ENCODE peak calls at places on chromosomes 6 and 20, in seven cellular contexts. One of them, this sample, is unnamed.

GRCh38 chr6:64812138-64812537 is 894.9 kb downstream of the EYS start:
- DNase-seq in EH: no peak
- DNase-seq in activated naive CD8-positive, alpha-beta T cell treated with anti-CD3 and anti-CD28 coated beads, Interleukin-2, amount 50 U/mL, for 24 hours: no peak
- DNase-seq in PC-9: no peak
- DNase-seq in IMR-90: no peak
- DNase-seq in T-helper 2 cell: no peak
- DNase-seq in foreskin fibroblast: no peak
- DNase-seq in this sample: no peak

GRCh38 chr6:135592276-135592675 is 94.7 kb upstream of the AHI1 start:
- DNase-seq in PC-9: no peak
- DNase-seq in EH: peak
- DNase-seq in IMR-90: no peak
- DNase-seq in T-helper 2 cell: no peak
- DNase-seq in activated naive CD8-positive, alpha-beta T cell treated with anti-CD3 and anti-CD28 coated beads, Interleukin-2, amount 50 U/mL, for 24 hours: no peak
- DNase-seq in foreskin fibroblast: peak
- DNase-seq in this sample: no peak

GRCh38 chr6:55734256-55734655 is 141.1 kb downstream of the BMP5 start:
- DNase-seq in activated naive CD8-positive, alpha-beta T cell treated with anti-CD3 and anti-CD28 coated beads, Interleukin-2, amount 50 U/mL, for 24 hours: no peak
- DNase-seq in IMR-90: no peak
- DNase-seq in PC-9: peak
- DNase-seq in EH: no peak
- DNase-seq in foreskin fibroblast: no peak
- DNase-seq in T-helper 2 cell: no peak
- DNase-seq in this sample: no peak

GRCh38 chr6:87705070-87705691 is 3.1 kb upstream of the AKIRIN2 start:
- DNase-seq in IMR-90: peak
- DNase-seq in T-helper 2 cell: no peak
- DNase-seq in PC-9: peak
- DNase-seq in EH: peak
- DNase-seq in foreskin fibroblast: no peak
- DNase-seq in activated naive CD8-positive, alpha-beta T cell treated with anti-CD3 and anti-CD28 coated beads, Interleukin-2, amount 50 U/mL, for 24 hours: peak
- DNase-seq in this sample: no peak

GRCh38 chr6:15481892-15482291 is 180.9 kb downstream of the DTNBP1 start:
- DNase-seq in PC-9: no peak
- DNase-seq in activated naive CD8-positive, alpha-beta T cell treated with anti-CD3 and anti-CD28 coated beads, Interleukin-2, amount 50 U/mL, for 24 hours: peak
- DNase-seq in IMR-90: no peak
- DNase-seq in foreskin fibroblast: no peak
- DNase-seq in T-helper 2 cell: no peak
- DNase-seq in EH: no peak
- DNase-seq in this sample: no peak

GRCh38 chr6:21595265-21595950 is 1.9 kb downstream of the SOX4 start:
- DNase-seq in foreskin fibroblast: peak
- DNase-seq in T-helper 2 cell: peak
- DNase-seq in EH: peak
- DNase-seq in IMR-90: no peak
- DNase-seq in PC-9: no peak
- DNase-seq in activated naive CD8-positive, alpha-beta T cell treated with anti-CD3 and anti-CD28 coated beads, Interleukin-2, amount 50 U/mL, for 24 hours: peak
- DNase-seq in this sample: no peak

GRCh38 chr20:9909167-9909566 is 70.3 kb upstream of the PAK5 start:
- DNase-seq in PC-9: no peak
- DNase-seq in T-helper 2 cell: no peak
- DNase-seq in EH: no peak
- DNase-seq in IMR-90: no peak
- DNase-seq in activated naive CD8-positive, alpha-beta T cell treated with anti-CD3 and anti-CD28 coated beads, Interleukin-2, amount 50 U/mL, for 24 hours: no peak
- DNase-seq in foreskin fibroblast: no peak
- DNase-seq in this sample: no peak

GRCh38 chr6:27810768-27811298 is 101.4 kb downstream of the OR2B2 start:
- DNase-seq in foreskin fibroblast: no peak
- DNase-seq in activated naive CD8-positive, alpha-beta T cell treated with anti-CD3 and anti-CD28 coated beads, Interleukin-2, amount 50 U/mL, for 24 hours: peak
- DNase-seq in PC-9: no peak
- DNase-seq in EH: peak
- DNase-seq in T-helper 2 cell: no peak
- DNase-seq in IMR-90: no peak
- DNase-seq in this sample: no peak

GRCh38 chr20:40442181-40442963 is 246.7 kb downstream of the MAFB start:
- DNase-seq in PC-9: no peak
- DNase-seq in T-helper 2 cell: no peak
- DNase-seq in activated naive CD8-positive, alpha-beta T cell treated with anti-CD3 and anti-CD28 coated beads, Interleukin-2, amount 50 U/mL, for 24 hours: no peak
- DNase-seq in EH: peak
- DNase-seq in IMR-90: no peak
- DNase-seq in foreskin fibroblast: no peak
- DNase-seq in this sample: no peak

GRCh38 chr6:146876271-146877151 is 277.7 kb downstream of the ADGB start:
- DNase-seq in T-helper 2 cell: no peak
- DNase-seq in EH: no peak
- DNase-seq in PC-9: no peak
- DNase-seq in foreskin fibroblast: no peak
- DNase-seq in activated naive CD8-positive, alpha-beta T cell treated with anti-CD3 and anti-CD28 coated beads, Interleukin-2, amount 50 U/mL, for 24 hours: no peak
- DNase-seq in IMR-90: peak
- DNase-seq in this sample: no peak

GRCh38 chr6:76790881-76791280 is 672.4 kb downstream of the HTR1B start:
- DNase-seq in PC-9: no peak
- DNase-seq in foreskin fibroblast: peak
- DNase-seq in T-helper 2 cell: no peak
- DNase-seq in EH: no peak
- DNase-seq in IMR-90: no peak
- DNase-seq in activated naive CD8-positive, alpha-beta T cell treated with anti-CD3 and anti-CD28 coated beads, Interleukin-2, amount 50 U/mL, for 24 hours: no peak
- DNase-seq in this sample: no peak

GRCh38 chr20:63128956-63129355 is 87.0 kb downstream of the YTHDF1 start:
- DNase-seq in EH: no peak
- DNase-seq in IMR-90: no peak
- DNase-seq in T-helper 2 cell: no peak
- DNase-seq in foreskin fibroblast: no peak
- DNase-seq in PC-9: no peak
- DNase-seq in activated naive CD8-positive, alpha-beta T cell treated with anti-CD3 and anti-CD28 coated beads, Interleukin-2, amount 50 U/mL, for 24 hours: no peak
- DNase-seq in this sample: no peak

GRCh38 chr6:149393002-149393679 is 6.9 kb upstream of the SUMO4 start:
- DNase-seq in IMR-90: peak
- DNase-seq in EH: peak
- DNase-seq in foreskin fibroblast: no peak
- DNase-seq in PC-9: no peak
- DNase-seq in activated naive CD8-positive, alpha-beta T cell treated with anti-CD3 and anti-CD28 coated beads, Interleukin-2, amount 50 U/mL, for 24 hours: no peak
- DNase-seq in T-helper 2 cell: no peak
- DNase-seq in this sample: no peak

GRCh38 chr6:43921548-43922422 is 151.8 kb downstream of the VEGFA start:
- DNase-seq in EH: no peak
- DNase-seq in PC-9: no peak
- DNase-seq in IMR-90: no peak
- DNase-seq in T-helper 2 cell: no peak
- DNase-seq in activated naive CD8-positive, alpha-beta T cell treated with anti-CD3 and anti-CD28 coated beads, Interleukin-2, amount 50 U/mL, for 24 hours: no peak
- DNase-seq in foreskin fibroblast: no peak
- DNase-seq in this sample: no peak

GRCh38 chr6:47724300-47724699 is 25.9 kb downstream of the ADGRF4 start:
- DNase-seq in PC-9: no peak
- DNase-seq in foreskin fibroblast: no peak
- DNase-seq in T-helper 2 cell: no peak
- DNase-seq in IMR-90: no peak
- DNase-seq in EH: no peak
- DNase-seq in activated naive CD8-positive, alpha-beta T cell treated with anti-CD3 and anti-CD28 coated beads, Interleukin-2, amount 50 U/mL, for 24 hours: no peak
- DNase-seq in this sample: no peak

GRCh38 chr6:24827162-24827561 is 28.4 kb upstream of the ARMH2 start:
- DNase-seq in activated naive CD8-positive, alpha-beta T cell treated with anti-CD3 and anti-CD28 coated beads, Interleukin-2, amount 50 U/mL, for 24 hours: no peak
- DNase-seq in EH: no peak
- DNase-seq in IMR-90: no peak
- DNase-seq in PC-9: no peak
- DNase-seq in foreskin fibroblast: no peak
- DNase-seq in T-helper 2 cell: no peak
- DNase-seq in this sample: no peak

GRCh38 chr6:17484201-17484606 is 90.8 kb downstream of the CAP2 start:
- DNase-seq in EH: no peak
- DNase-seq in PC-9: no peak
- DNase-seq in T-helper 2 cell: no peak
- DNase-seq in activated naive CD8-positive, alpha-beta T cell treated with anti-CD3 and anti-CD28 coated beads, Interleukin-2, amount 50 U/mL, for 24 hours: no peak
- DNase-seq in IMR-90: no peak
- DNase-seq in foreskin fibroblast: no peak
- DNase-seq in this sample: no peak

GRCh38 chr6:118774596-118774995 is 119.4 kb upstream of the ASF1A start:
- DNase-seq in activated naive CD8-positive, alpha-beta T cell treated with anti-CD3 and anti-CD28 coated beads, Interleukin-2, amount 50 U/mL, for 24 hours: no peak
- DNase-seq in foreskin fibroblast: peak
- DNase-seq in EH: no peak
- DNase-seq in IMR-90: no peak
- DNase-seq in T-helper 2 cell: no peak
- DNase-seq in PC-9: peak
- DNase-seq in this sample: no peak

GRCh38 chr6:147651249-147652063 is 143.0 kb downstream of the SAMD5 start:
- DNase-seq in PC-9: no peak
- DNase-seq in T-helper 2 cell: no peak
- DNase-seq in IMR-90: peak
- DNase-seq in EH: peak
- DNase-seq in foreskin fibroblast: peak
- DNase-seq in activated naive CD8-positive, alpha-beta T cell treated with anti-CD3 and anti-CD28 coated beads, Interleukin-2, amount 50 U/mL, for 24 hours: no peak
- DNase-seq in this sample: no peak